ENCODE peak calls at places on chromosomes 2 and 18, in nine cellular contexts. Q is CD8-positive, alpha-beta memory T cell; T is psoas muscle; B is amniotic stem cell; V is IMR-90; N is stimulated activated CD4-positive, alpha-beta T cell treated with anti-CD3 and anti-CD28 coated beads, TNF-alpha, amount 100 ng/mL, for 24 hours; L is HFF-Myc; Y is CD4-positive, alpha-beta T cell; M is NCI-H510A treated with DMSO at 0.1 percent for 48 hours. H is an unnamed sample.

GRCh38 chr2:158745067-158745865 is 49.9 kb upstream of the DAPL1 start:
- DNase-seq in T (no peak), Y (no peak), B (peak; percentile 24), L (no peak), N (no peak), Q (no peak), V (peak; percentile 74), M (peak; percentile 51), H (peak; percentile 31)

GRCh38 chr18:67219821-67220220 is 296.7 kb downstream of the DSEL start:
- DNase-seq in L (no peak), T (no peak), Q (no peak), N (no peak), M (no peak), V (no peak), B (no peak), Y (no peak), H (no peak)

GRCh38 chr2:28439763-28440162 is 47.1 kb downstream of the FOSL2 start:
- DNase-seq in Q (no peak), B (no peak), N (no peak), L (no peak), V (no peak), M (no peak), T (no peak), Y (no peak), H (no peak)

GRCh38 chr2:203083328-203083727 is 68.7 kb downstream of the NBEAL1 start:
- DNase-seq in M (no peak), N (no peak), Y (no peak), Q (no peak), B (no peak), L (no peak), T (no peak), V (no peak), H (no peak)

GRCh38 chr18:32771169-32771751 is 1.6 kb downstream of the KLHL14 start:
- DNase-seq in M (peak; percentile 79), V (no peak), L (no peak), Y (no peak), N (no peak), Q (no peak), T (no peak), B (no peak), H (no peak)

GRCh38 chr2:3636586-3637310 is 21.3 kb upstream of the ALLC start:
- DNase-seq in V (no peak), N (no peak), T (no peak), Y (no peak), L (no peak), Q (peak; percentile 30), M (no peak), B (no peak), H (no peak)

GRCh38 chr2:139033300-139033699 is 253.1 kb upstream of the NXPH2 start:
- DNase-seq in Q (no peak), M (no peak), T (no peak), Y (no peak), B (no peak), N (no peak), L (no peak), V (no peak), H (peak; percentile 5)

GRCh38 chr18:37649416-37649815 is 83.8 kb upstream of the CELF4 start:
- DNase-seq in Q (no peak), V (no peak), L (no peak), B (no peak), M (no peak), T (no peak), N (no peak), Y (no peak), H (no peak)

GRCh38 chr2:58042486-58042970 is 4.1 kb upstream of the VRK2 start:
- DNase-seq in T (no peak), M (peak; percentile 68), Q (no peak), L (peak; percentile 48), Y (no peak), B (peak; percentile 24), V (peak; percentile 89), N (peak; percentile 16), H (peak; percentile 55)

GRCh38 chr2:132522901-132523300 is 106.3 kb downstream of the GPR39 start:
- DNase-seq in Q (no peak), Y (no peak), N (no peak), V (no peak), T (no peak), M (peak; percentile 34), B (no peak), L (no peak), H (no peak)

GRCh38 chr2:158670292-158670691 is 124.8 kb upstream of the DAPL1 start:
- DNase-seq in V (no peak), B (no peak), N (no peak), M (no peak), Q (no peak), T (no peak), Y (no peak), L (no peak), H (no peak)

GRCh38 chr2:236682651-236683422 is 113.2 kb downstream of the ACKR3 start:
- DNase-seq in T (no peak), B (no peak), M (no peak), N (no peak), V (no peak), L (no peak), Q (no peak), Y (no peak), H (no peak)

GRCh38 chr2:68901199-68901515 is 30.0 kb upstream of the BMP10 start:
- DNase-seq in L (no peak), Q (no peak), T (no peak), B (no peak), V (peak; percentile 42), M (no peak), Y (no peak), N (no peak), H (no peak)

GRCh38 chr2:22893773-22894517 is 491.0 kb upstream of the KLHL29 start:
- DNase-seq in M (no peak), N (no peak), V (no peak), B (no peak), Q (no peak), L (no peak), T (no peak), Y (no peak), H (no peak)

GRCh38 chr18:59966913-59967312 is 67.1 kb downstream of the PMAIP1 start:
- DNase-seq in M (no peak), B (no peak), Q (no peak), Y (no peak), N (no peak), T (no peak), L (no peak), V (no peak), H (no peak)

H was measured in foreskin melanocyte.